ENCODE peak calls at places on chromosomes 5 and 9, in ten cellular contexts. D is CD8-positive, alpha-beta T cell; P is neuronal stem cell; V is SK-N-SH; S is stomach; C is Karpas-422; Q is left lung; U is A549; F is H1; E is adrenal gland. M is an unnamed sample.

GRCh38 chr5:42217791-42218190 is 205.4 kb upstream of the GHR start:
- DNase-seq in D (no peak), P (no peak), V (no peak), S (no peak), C (no peak), Q (no peak), U (no peak), F (no peak), E (no peak), M (no peak)

GRCh38 chr9:34547960-34548603 is 25.3 kb upstream of the ENHO start:
- DNase-seq in D (peak; percentile 30), P (peak; percentile 60), V (peak; percentile 93), S (peak; percentile 70), C (peak; percentile 71), Q (no peak), U (peak; percentile 74), F (no peak), E (peak; percentile 72), M (peak; percentile 53)

GRCh38 chr9:83440641-83441040 is 97.6 kb downstream of the FRMD3 start:
- DNase-seq in D (no peak), P (no peak), V (no peak), S (peak; percentile 49), C (no peak), Q (no peak), U (no peak), F (no peak), E (no peak), M (no peak)

GRCh38 chr5:2752875-2753435 is 1.5 kb upstream of the IRX2 start:
- DNase-seq in D (no peak), P (no peak), V (no peak), S (peak; percentile 46), C (no peak), Q (peak; percentile 75), U (no peak), F (no peak), E (no peak), M (no peak)

GRCh38 chr9:133707065-133707760 is 30.9 kb downstream of the SARDH start:
- DNase-seq in D (no peak), P (no peak), V (no peak), S (no peak), C (no peak), Q (no peak), U (no peak), F (no peak), E (peak; percentile 61), M (no peak)

GRCh38 chr5:132677191-132677590 is 3.4 kb downstream of the IL4 start:
- DNase-seq in D (no peak), P (no peak), V (no peak), S (peak; percentile 73), C (no peak), Q (peak; percentile 85), U (peak; percentile 97), F (no peak), E (peak; percentile 89), M (peak; percentile 90)

GRCh38 chr9:98940278-98940677 is 3.4 kb upstream of the COL15A1 start:
- DNase-seq in D (no peak), P (no peak), V (no peak), S (no peak), C (no peak), Q (no peak), U (no peak), F (no peak), E (no peak), M (no peak)

GRCh38 chr9:98796364-98797101 is at the start of gene ANKS6:
- DNase-seq in D (peak; percentile 80), P (peak; percentile 85), V (peak; percentile 98), S (peak; percentile 91), C (peak; percentile 94), Q (peak; percentile 94), U (peak; percentile 87), F (no peak), E (peak; percentile 65), M (peak; percentile 76)

GRCh38 chr5:146541956-146542849 is 26.2 kb upstream of the GPR151 start:
- DNase-seq in D (peak; percentile 67), P (peak; percentile 58), V (peak; percentile 74), S (peak; percentile 80), C (peak; percentile 84), Q (peak; percentile 81), U (peak; percentile 69), F (peak; percentile 61), E (peak; percentile 64), M (peak; percentile 60)

GRCh38 chr9:7780261-7780988 is 19.2 kb downstream of the DMAC1 start:
- DNase-seq in D (no peak), P (peak; percentile 14), V (no peak), S (no peak), C (no peak), Q (no peak), U (no peak), F (no peak), E (no peak), M (no peak)

GRCh38 chr9:107819772-107820171 is 330.2 kb upstream of the KLF4 start:
- DNase-seq in D (no peak), P (no peak), V (no peak), S (peak; percentile 43), C (no peak), Q (peak; percentile 80), U (no peak), F (no peak), E (no peak), M (peak; percentile 44)

GRCh38 chr9:69502671-69503301 is 169.4 kb downstream of the APBA1 start:
- DNase-seq in D (no peak), P (no peak), V (no peak), S (no peak), C (no peak), Q (no peak), U (no peak), F (no peak), E (no peak), M (peak; percentile 1)

GRCh38 chr5:71658916-71659661 is 60.0 kb upstream of the CARTPT start:
- DNase-seq in D (no peak), P (no peak), V (no peak), S (no peak), C (no peak), Q (no peak), U (no peak), F (no peak), E (no peak), M (peak; percentile 27)

GRCh38 chr9:72636621-72637020 is 115.2 kb downstream of the TMC1 start:
- DNase-seq in D (no peak), P (no peak), V (no peak), S (no peak), C (no peak), Q (no peak), U (no peak), F (no peak), E (no peak), M (no peak)

GRCh38 chr9:72633966-72634365 is 112.6 kb downstream of the TMC1 start:
- DNase-seq in D (no peak), P (no peak), V (no peak), S (no peak), C (no peak), Q (no peak), U (no peak), F (no peak), E (no peak), M (no peak)

DNA sequence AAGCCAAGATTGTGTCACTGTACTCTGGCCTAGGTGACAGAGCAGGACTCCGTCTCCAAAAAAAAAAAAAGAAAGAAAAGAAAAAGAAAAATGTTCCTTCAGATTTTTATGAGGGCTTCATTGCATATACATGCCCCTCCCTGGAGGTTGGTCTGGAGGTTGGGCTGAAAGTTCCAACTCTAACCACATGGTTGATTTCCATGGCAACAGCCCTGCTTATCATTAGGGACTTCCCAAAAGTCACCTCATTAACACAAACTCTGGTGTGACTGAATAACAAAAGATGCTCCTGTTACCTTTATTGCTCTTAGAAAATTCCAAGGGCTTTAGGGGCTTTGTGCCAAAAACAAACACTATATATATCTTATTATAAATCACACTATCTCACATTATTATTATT is 113.8 kb downstream of the TMC1 start:
- DNase-seq in D (no peak), P (no peak), V (no peak), S (no peak), C (no peak), Q (no peak), U (no peak), F (no peak), E (no peak), M (no peak)
- H3K27ac ChIP-seq in D (no peak overlapping the region), P (no peak overlapping the region), V (no peak overlapping the region), S (no peak overlapping the region), C (no peak overlapping the region), Q (no peak overlapping the region), U (no peak overlapping the region), F (no peak overlapping the region), E (no peak overlapping the region), M (no peak overlapping the region)

DNA sequence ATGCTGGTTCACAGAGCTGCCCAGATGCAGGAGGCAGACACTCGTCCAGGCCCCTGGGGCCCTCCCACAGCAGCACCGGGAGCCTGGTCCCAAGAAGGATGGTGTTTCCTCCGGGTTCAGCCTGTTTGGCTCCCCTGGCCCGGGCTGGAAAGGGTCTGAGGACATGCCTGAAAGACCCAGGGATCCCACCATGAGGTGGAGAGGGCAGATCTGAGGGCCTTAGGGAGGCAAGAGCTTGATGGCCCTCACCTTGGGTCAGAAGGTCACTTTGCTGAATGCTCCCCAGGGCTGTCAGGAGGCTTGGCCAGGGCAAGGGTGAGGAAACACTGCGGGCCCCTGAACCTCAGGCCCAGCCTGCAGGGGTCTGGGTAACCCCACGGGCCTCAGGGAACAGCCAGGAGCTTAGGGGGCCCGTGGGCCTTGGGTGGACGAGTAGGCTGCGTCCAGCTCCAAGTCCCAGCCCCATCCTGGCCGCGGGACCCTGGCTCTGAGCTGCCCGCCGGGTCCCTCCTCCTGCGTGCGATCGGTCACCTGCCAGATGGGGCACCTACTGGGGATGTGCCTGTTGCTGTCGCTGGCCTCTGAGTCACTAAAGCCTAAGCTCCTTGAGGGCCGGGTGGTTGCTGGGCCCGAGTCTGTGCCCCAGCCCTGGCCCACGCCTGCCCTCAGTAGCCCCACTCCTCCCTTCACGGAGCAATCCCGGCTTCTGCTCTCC is 106.2 kb downstream of the ZNF354C start:
- DNase-seq in D (no peak), P (no peak), V (no peak), S (no peak), C (no peak), Q (peak; percentile 69), U (no peak), F (no peak), E (no peak), M (no peak)
- H3K4me3 ChIP-seq in D (peak overlapping the region; percentile 57), P (no peak overlapping the region), V (no peak overlapping the region), S (no peak overlapping the region), C (no peak overlapping the region), Q (no peak overlapping the region), U (no peak overlapping the region), F (no peak overlapping the region), E (no peak overlapping the region), M (no peak overlapping the region)

GRCh38 chr9:115058684-115059315 is 59.2 kb downstream of the TNC start:
- DNase-seq in D (no peak), P (no peak), V (no peak), S (no peak), C (no peak), Q (no peak), U (no peak), F (no peak), E (no peak), M (no peak)
- H3K27ac ChIP-seq in D (no peak overlapping the region), P (no peak overlapping the region), V (peak overlapping the region; percentile 70), S (no peak overlapping the region), C (no peak overlapping the region), Q (peak overlapping the region; percentile 33), U (no peak overlapping the region), F (no peak overlapping the region), E (no peak overlapping the region), M (no peak overlapping the region)

DNA sequence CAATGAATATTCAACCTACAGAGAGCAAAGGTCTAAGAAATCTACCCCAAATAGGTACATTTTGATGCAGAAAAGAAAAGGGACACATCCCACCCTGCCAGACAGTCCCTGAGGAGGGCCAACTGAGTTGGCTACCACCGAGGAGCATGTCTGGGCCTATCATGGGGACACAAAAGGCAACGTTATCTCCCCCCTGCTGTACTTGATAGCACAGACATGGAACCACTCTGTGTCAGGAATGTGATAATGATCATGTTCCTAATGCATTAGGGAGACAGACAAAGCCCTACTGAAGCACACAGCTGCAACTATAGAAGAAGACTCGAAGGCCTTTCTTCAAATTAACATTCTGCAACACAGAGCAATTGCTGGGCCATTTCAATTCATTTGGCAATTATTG is 84.5 kb downstream of the ENC1 start:
- DNase-seq in D (no peak), P (peak; percentile 26), V (peak; percentile 21), S (no peak), C (no peak), Q (no peak), U (no peak), F (no peak), E (no peak), M (no peak)
- H3K4me3 ChIP-seq in D (no peak overlapping the region), P (no peak overlapping the region), V (no peak overlapping the region), S (no peak overlapping the region), C (no peak overlapping the region), Q (no peak overlapping the region), U (no peak overlapping the region), F (no peak overlapping the region), E (no peak overlapping the region), M (no peak overlapping the region)